ENCODE peak calls at places on chromosomes 16 and 17, in eight cellular contexts. M, C, N, Q, W, X, R and V are unnamed samples.

GRCh38 chr16:30011505-30012480 is 966 bp upstream of the DOC2A start:
- DNase-seq in W (no peak), N (no peak), X (no peak), C (no peak), R (no peak), M (no peak), Q (peak), V (no peak)

GRCh38 chr17:31724026-31724425 is 135.0 kb downstream of the COPRS start:
- DNase-seq in N (no peak), C (no peak), Q (no peak), W (no peak), X (no peak), M (no peak), R (no peak), V (no peak)

GRCh38 chr17:57261084-57261461 is 4.8 kb downstream of the MSI2 start:
- DNase-seq in N (no peak), M (no peak), R (no peak), W (no peak), Q (no peak), X (no peak), C (no peak), V (no peak)

GRCh38 chr16:87733190-87733589 is 32.6 kb downstream of the KLHDC4 start:
- DNase-seq in M (no peak), C (no peak), N (no peak), W (no peak), X (no peak), Q (no peak), R (no peak), V (no peak)

GRCh38 chr17:8360751-8361150 is 15.8 kb downstream of the KRABD2 start:
- DNase-seq in Q (no peak), M (no peak), N (no peak), C (no peak), R (no peak), W (no peak), X (no peak), V (no peak)

GRCh38 chr17:56834380-56835258 is 668 bp downstream of the DGKE start:
- DNase-seq in R (no peak), W (peak), C (peak), M (peak), Q (peak), N (peak), X (peak), V (peak)

GRCh38 chr16:18805257-18805773 is 4.0 kb upstream of the ARL6IP1 start:
- DNase-seq in M (no peak), X (no peak), W (no peak), N (no peak), Q (no peak), C (no peak), R (no peak), V (no peak)

GRCh38 chr17:73228748-73229236 is 32.9 kb downstream of the CPSF4L start:
- DNase-seq in N (peak), R (no peak), W (peak), Q (peak), M (peak), X (no peak), C (no peak), V (peak)

GRCh38 chr17:63446981-63447687 is 1.0 kb upstream of the CYB561 start:
- DNase-seq in X (peak), N (peak), R (no peak), C (peak), W (peak), Q (no peak), M (peak), V (no peak)

GRCh38 chr17:74512624-74513084 is 18.6 kb downstream of the CD300LB start:
- DNase-seq in X (no peak), R (no peak), C (peak), Q (no peak), M (no peak), N (peak), W (no peak), V (peak)

GRCh38 chr16:30602595-30603277 is 7.5 kb downstream of the ZNF689 start:
- DNase-seq in N (no peak), X (no peak), R (no peak), W (no peak), M (no peak), C (no peak), Q (no peak), V (peak)

GRCh38 chr17:83050651-83051422 is 28.6 kb upstream of the METRNL start:
- DNase-seq in Q (no peak), M (peak), R (no peak), X (no peak), N (no peak), W (peak), C (no peak), V (no peak)

GRCh38 chr17:2122641-2123302 is 67.9 kb downstream of the HIC1 start:
- DNase-seq in C (peak), Q (peak), W (peak), X (no peak), R (no peak), N (no peak), M (peak), V (peak)

GRCh38 chr16:84919751-84920150 is 91.6 kb downstream of the ZDHHC7 start:
- DNase-seq in X (no peak), C (no peak), Q (no peak), N (no peak), R (no peak), W (no peak), M (no peak), V (no peak)

GRCh38 chr17:33124185-33124584 is 132.5 kb downstream of the SPACA3 start:
- DNase-seq in W (no peak), R (no peak), M (no peak), Q (no peak), X (no peak), C (no peak), N (no peak), V (no peak)

GRCh38 chr16:19907161-19907992 is 22.7 kb upstream of the GPRC5B start:
- DNase-seq in M (peak), W (peak), R (no peak), N (peak), C (peak), Q (peak), X (peak), V (peak)

GRCh38 chr16:2205104-2205966 is at the start of gene MLST8:
- DNase-seq in X (peak), R (no peak), Q (peak), N (peak), M (peak), W (peak), C (peak), V (peak)

GRCh38 chr16:83779881-83780280 is 27.9 kb upstream of the HSBP1 start:
- DNase-seq in M (no peak), N (no peak), C (no peak), R (no peak), Q (no peak), W (no peak), X (no peak), V (no peak)